ENCODE peak calls at places on chromosomes 12 and 14, in five cellular contexts. M is CD8-positive, alpha-beta T cell; S is endothelial cell of umbilical vein; U is progenitor cell of endocrine pancreas; G is nucleus accumbens. V is an unnamed sample.

GRCh38 chr14:61525293-61526011 is 169.9 kb upstream of the HIF1A start:
- DNase-seq in M (peak), G (no peak), U (no peak), S (peak), V (no peak)

GRCh38 chr12:112997506-112997905 is 19.2 kb downstream of the OAS2 start:
- DNase-seq in U (no peak), S (no peak), M (no peak), G (no peak), V (no peak)

GRCh38 chr12:288687-289086 is 26.1 kb upstream of the SLC6A13 start:
- DNase-seq in M (no peak), U (no peak), G (no peak), S (no peak), V (no peak)

GRCh38 chr12:51371295-51371953 is 19.8 kb downstream of the GALNT6 start:
- DNase-seq in S (peak), G (no peak), M (no peak), U (peak), V (peak)

GRCh38 chr12:40054554-40055226 is 51.2 kb downstream of the SLC2A13 start:
- DNase-seq in U (no peak), M (no peak), G (no peak), S (no peak), V (no peak)

GRCh38 chr12:132600048-132601032 is 10.0 kb downstream of the LRCOL1 start:
- DNase-seq in G (peak), U (peak), S (peak), M (peak), V (no peak)

GRCh38 chr12:111215891-111216290 is 153.0 kb downstream of the PHETA1 start:
- DNase-seq in G (no peak), S (no peak), U (no peak), M (no peak), V (no peak)

GRCh38 chr12:31339831-31340622 is 14.1 kb upstream of the SINHCAF start:
- DNase-seq in M (no peak), G (no peak), S (no peak), U (no peak), V (no peak)

GRCh38 chr12:75978677-75979076 is 52.9 kb downstream of the PHLDA1 start:
- DNase-seq in M (no peak), G (no peak), S (no peak), U (no peak), V (no peak)

GRCh38 chr12:666066-666465 is 2.8 kb upstream of the NINJ2 start:
- DNase-seq in U (no peak), S (no peak), M (no peak), G (no peak), V (no peak)

GRCh38 chr14:70234066-70234950 is 45.6 kb upstream of the SLC8A3 start:
- DNase-seq in G (no peak), M (no peak), S (no peak), U (no peak), V (no peak)

GRCh38 chr12:88310069-88310468 is 168.0 kb downstream of the TMTC3 start:
- DNase-seq in U (no peak), G (no peak), S (peak), M (no peak), V (no peak)

GRCh38 chr14:69441948-69442347 is 42.6 kb upstream of the PLEKHD1 start:
- DNase-seq in U (no peak), M (no peak), G (no peak), S (no peak), V (no peak)

GRCh38 chr12:69415471-69416275 is 54.5 kb upstream of the FRS2 start:
- DNase-seq in S (peak), U (peak), G (peak), M (no peak), V (peak)

GRCh38 chr12:133058203-133059125 is 21.2 kb downstream of the ZNF84 start:
- DNase-seq in U (no peak), G (no peak), M (no peak), S (peak), V (no peak)

GRCh38 chr12:109771746-109772621 is 58.4 kb downstream of the FAM222A start:
- DNase-seq in G (no peak), U (no peak), S (no peak), M (no peak), V (no peak)

GRCh38 chr14:21070610-21071224 is 613 bp downstream of the ARHGEF40 start:
- DNase-seq in U (peak), M (no peak), S (peak), G (peak), V (no peak)

GRCh38 chr14:104687601-104688504 is 1.6 kb upstream of the INF2 start:
- DNase-seq in M (no peak), G (no peak), S (no peak), U (peak), V (no peak)

GRCh38 chr12:117090816-117091711 is 8.2 kb downstream of the TESC start:
- DNase-seq in S (no peak), M (no peak), G (no peak), U (no peak), V (no peak)

GRCh38 chr12:14238224-14238792 is 127.2 kb upstream of the ATF7IP start:
- DNase-seq in S (peak), G (no peak), U (no peak), M (no peak), V (no peak)

GRCh38 chr14:94474581-94475031 is 1.4 kb downstream of the SERPINA9 start:
- DNase-seq in G (no peak), S (no peak), U (no peak), M (no peak), V (peak)

GRCh38 chr12:4270016-4270669 is 3.4 kb upstream of the CCND2 start:
- DNase-seq in S (no peak), M (peak), G (no peak), U (no peak), V (no peak)

GRCh38 chr12:105355752-105356151 is 25.3 kb downstream of the C12orf75 start:
- DNase-seq in U (no peak), M (no peak), G (no peak), S (no peak), V (no peak)

GRCh38 chr14:98114122-98114895 is 1157.7 kb downstream of the BCL11B start:
- DNase-seq in M (no peak), S (no peak), G (no peak), U (no peak), V (peak)

GRCh38 chr12:120654656-120655055 is 14.2 kb downstream of the CABP1 start:
- DNase-seq in S (no peak), G (no peak), U (no peak), M (no peak), V (no peak)

V was measured in NT2/D1.